ENCODE peak calls at places on chromosomes 6 and 20, in five cellular contexts. One of them, this sample, is unnamed.

GRCh38 chr20:25226433-25227316 is 21.2 kb upstream of the PYGB start:
- DNase-seq in Calu3: no peak
- DNase-seq in mesendoderm: no peak
- DNase-seq in dermis microvascular lymphatic vessel endothelial cell: no peak
- DNase-seq in effector memory CD8-positive, alpha-beta T cell: no peak
- DNase-seq in this sample: no peak

GRCh38 chr20:32777177-32777956 is 15.2 kb downstream of the DNMT3B start:
- DNase-seq in mesendoderm: no peak
- DNase-seq in dermis microvascular lymphatic vessel endothelial cell: no peak
- DNase-seq in Calu3: peak
- DNase-seq in effector memory CD8-positive, alpha-beta T cell: no peak
- DNase-seq in this sample: no peak

GRCh38 chr6:166143011-166143410 is 24.6 kb downstream of the TBXT start:
- DNase-seq in dermis microvascular lymphatic vessel endothelial cell: peak
- DNase-seq in Calu3: peak
- DNase-seq in effector memory CD8-positive, alpha-beta T cell: no peak
- DNase-seq in mesendoderm: no peak
- DNase-seq in this sample: no peak

GRCh38 chr6:70059047-70059719 is 192.8 kb downstream of the COL19A1 start:
- DNase-seq in dermis microvascular lymphatic vessel endothelial cell: no peak
- DNase-seq in mesendoderm: no peak
- DNase-seq in effector memory CD8-positive, alpha-beta T cell: no peak
- DNase-seq in Calu3: no peak
- DNase-seq in this sample: no peak

GRCh38 chr20:46487628-46488027 is 25.7 kb downstream of the ZNF334 start:
- DNase-seq in effector memory CD8-positive, alpha-beta T cell: no peak
- DNase-seq in mesendoderm: no peak
- DNase-seq in Calu3: no peak
- DNase-seq in dermis microvascular lymphatic vessel endothelial cell: no peak
- DNase-seq in this sample: no peak

GRCh38 chr20:19944772-19945459 is 72.2 kb upstream of the NAA20 start:
- DNase-seq in Calu3: no peak
- DNase-seq in mesendoderm: no peak
- DNase-seq in dermis microvascular lymphatic vessel endothelial cell: no peak
- DNase-seq in effector memory CD8-positive, alpha-beta T cell: no peak
- DNase-seq in this sample: no peak

GRCh38 chr6:91812596-91813274 is 1225.9 kb upstream of the MAP3K7 start:
- DNase-seq in Calu3: peak
- DNase-seq in effector memory CD8-positive, alpha-beta T cell: no peak
- DNase-seq in dermis microvascular lymphatic vessel endothelial cell: no peak
- DNase-seq in mesendoderm: no peak
- DNase-seq in this sample: no peak

GRCh38 chr20:32556312-32557184 is 28.6 kb downstream of the NOL4L start:
- DNase-seq in mesendoderm: no peak
- DNase-seq in dermis microvascular lymphatic vessel endothelial cell: no peak
- DNase-seq in effector memory CD8-positive, alpha-beta T cell: no peak
- DNase-seq in Calu3: no peak
- DNase-seq in this sample: no peak

GRCh38 chr20:36975085-36975829 is 23.7 kb upstream of the SAMHD1 start:
- DNase-seq in effector memory CD8-positive, alpha-beta T cell: peak
- DNase-seq in Calu3: no peak
- DNase-seq in dermis microvascular lymphatic vessel endothelial cell: peak
- DNase-seq in mesendoderm: no peak
- DNase-seq in this sample: no peak

GRCh38 chr6:8710668-8711431 is 275.5 kb upstream of the SLC35B3 start:
- DNase-seq in effector memory CD8-positive, alpha-beta T cell: no peak
- DNase-seq in Calu3: no peak
- DNase-seq in dermis microvascular lymphatic vessel endothelial cell: no peak
- DNase-seq in mesendoderm: no peak
- DNase-seq in this sample: no peak

GRCh38 chr6:14135865-14136539 is 18.4 kb downstream of the CD83 start:
- DNase-seq in mesendoderm: no peak
- DNase-seq in Calu3: no peak
- DNase-seq in dermis microvascular lymphatic vessel endothelial cell: no peak
- DNase-seq in effector memory CD8-positive, alpha-beta T cell: no peak
- DNase-seq in this sample: no peak

GRCh38 chr6:13725570-13725969 is 13.9 kb upstream of the RANBP9 start:
- DNase-seq in dermis microvascular lymphatic vessel endothelial cell: no peak
- DNase-seq in Calu3: peak
- DNase-seq in effector memory CD8-positive, alpha-beta T cell: peak
- DNase-seq in mesendoderm: no peak
- DNase-seq in this sample: peak

GRCh38 chr6:14313220-14313619 is 195.6 kb downstream of the CD83 start:
- DNase-seq in effector memory CD8-positive, alpha-beta T cell: no peak
- DNase-seq in mesendoderm: no peak
- DNase-seq in dermis microvascular lymphatic vessel endothelial cell: no peak
- DNase-seq in Calu3: no peak
- DNase-seq in this sample: no peak

GRCh38 chr6:17281497-17282481 is 628 bp downstream of the RBM24 start:
- DNase-seq in mesendoderm: peak
- DNase-seq in dermis microvascular lymphatic vessel endothelial cell: no peak
- DNase-seq in effector memory CD8-positive, alpha-beta T cell: no peak
- DNase-seq in Calu3: no peak
- DNase-seq in this sample: peak

GRCh38 chr6:130132286-130132701 is 90.5 kb downstream of the SAMD3 start:
- DNase-seq in mesendoderm: no peak
- DNase-seq in dermis microvascular lymphatic vessel endothelial cell: no peak
- DNase-seq in effector memory CD8-positive, alpha-beta T cell: peak
- DNase-seq in Calu3: no peak
- DNase-seq in this sample: no peak

GRCh38 chr6:23174781-23175361 is 605.5 kb downstream of the HDGFL1 start:
- DNase-seq in mesendoderm: no peak
- DNase-seq in dermis microvascular lymphatic vessel endothelial cell: no peak
- DNase-seq in Calu3: no peak
- DNase-seq in effector memory CD8-positive, alpha-beta T cell: no peak
- DNase-seq in this sample: peak

GRCh38 chr20:62952373-62953166 is at the start of gene SLC17A9:
- DNase-seq in mesendoderm: peak
- DNase-seq in dermis microvascular lymphatic vessel endothelial cell: peak
- DNase-seq in Calu3: peak
- DNase-seq in effector memory CD8-positive, alpha-beta T cell: peak
- DNase-seq in this sample: no peak

GRCh38 chr20:47620808-47621805 is 119.4 kb downstream of the NCOA3 start:
- DNase-seq in dermis microvascular lymphatic vessel endothelial cell: peak
- DNase-seq in Calu3: peak
- DNase-seq in effector memory CD8-positive, alpha-beta T cell: peak
- DNase-seq in mesendoderm: peak
- DNase-seq in this sample: peak

GRCh38 chr6:110430236-110430635 is 14.9 kb upstream of the DDO start:
- DNase-seq in Calu3: no peak
- DNase-seq in dermis microvascular lymphatic vessel endothelial cell: no peak
- DNase-seq in mesendoderm: no peak
- DNase-seq in effector memory CD8-positive, alpha-beta T cell: no peak
- DNase-seq in this sample: no peak

GRCh38 chr6:98416027-98416426 is 418.3 kb upstream of the POU3F2 start:
- DNase-seq in Calu3: no peak
- DNase-seq in effector memory CD8-positive, alpha-beta T cell: no peak
- DNase-seq in mesendoderm: no peak
- DNase-seq in dermis microvascular lymphatic vessel endothelial cell: no peak
- DNase-seq in this sample: no peak

GRCh38 chr6:160069050-160069454 is 52.6 kb upstream of the SLC22A1 start:
- DNase-seq in Calu3: no peak
- DNase-seq in effector memory CD8-positive, alpha-beta T cell: peak
- DNase-seq in dermis microvascular lymphatic vessel endothelial cell: no peak
- DNase-seq in mesendoderm: no peak
- DNase-seq in this sample: no peak

GRCh38 chr6:169794317-169795055 is 43.1 kb downstream of the ERMARD start:
- DNase-seq in Calu3: no peak
- DNase-seq in dermis microvascular lymphatic vessel endothelial cell: no peak
- DNase-seq in mesendoderm: no peak
- DNase-seq in effector memory CD8-positive, alpha-beta T cell: no peak
- DNase-seq in this sample: no peak

GRCh38 chr6:154981071-154981373 is 14.1 kb upstream of the TIAM2 start:
- DNase-seq in mesendoderm: no peak
- DNase-seq in dermis microvascular lymphatic vessel endothelial cell: no peak
- DNase-seq in Calu3: peak
- DNase-seq in effector memory CD8-positive, alpha-beta T cell: no peak
- DNase-seq in this sample: no peak

GRCh38 chr6:73180076-73180717 is 45.1 kb downstream of the KHDC1L start:
- DNase-seq in Calu3: no peak
- DNase-seq in dermis microvascular lymphatic vessel endothelial cell: no peak
- DNase-seq in mesendoderm: no peak
- DNase-seq in effector memory CD8-positive, alpha-beta T cell: no peak
- DNase-seq in this sample: no peak

GRCh38 chr6:107616776-107617175 is 126.9 kb downstream of the SOBP start:
- DNase-seq in dermis microvascular lymphatic vessel endothelial cell: no peak
- DNase-seq in mesendoderm: no peak
- DNase-seq in Calu3: no peak
- DNase-seq in effector memory CD8-positive, alpha-beta T cell: no peak
- DNase-seq in this sample: peak

GRCh38 chr20:44803383-44803941 is 6.9 kb downstream of the RIMS4 start:
- DNase-seq in effector memory CD8-positive, alpha-beta T cell: no peak
- DNase-seq in Calu3: no peak
- DNase-seq in dermis microvascular lymphatic vessel endothelial cell: no peak
- DNase-seq in mesendoderm: no peak
- DNase-seq in this sample: no peak

GRCh38 chr6:40036186-40036585 is 101.9 kb upstream of the MOCS1 start:
- DNase-seq in effector memory CD8-positive, alpha-beta T cell: no peak
- DNase-seq in dermis microvascular lymphatic vessel endothelial cell: no peak
- DNase-seq in Calu3: no peak
- DNase-seq in mesendoderm: peak
- DNase-seq in this sample: no peak

GRCh38 chr6:551405-551804 is 105.5 kb downstream of the HUS1B start:
- DNase-seq in effector memory CD8-positive, alpha-beta T cell: no peak
- DNase-seq in Calu3: no peak
- DNase-seq in dermis microvascular lymphatic vessel endothelial cell: no peak
- DNase-seq in mesendoderm: peak
- DNase-seq in this sample: no peak

GRCh38 chr20:19073584-19074198 is 138.8 kb upstream of the SLC24A3 start:
- DNase-seq in mesendoderm: peak
- DNase-seq in dermis microvascular lymphatic vessel endothelial cell: no peak
- DNase-seq in effector memory CD8-positive, alpha-beta T cell: no peak
- DNase-seq in Calu3: no peak
- DNase-seq in this sample: no peak

GRCh38 chr6:12572884-12573824 is 143.4 kb upstream of the PHACTR1 start:
- DNase-seq in mesendoderm: peak
- DNase-seq in dermis microvascular lymphatic vessel endothelial cell: peak
- DNase-seq in effector memory CD8-positive, alpha-beta T cell: no peak
- DNase-seq in Calu3: peak
- DNase-seq in this sample: peak

GRCh38 chr6:146931214-146931613 is 273.0 kb upstream of the STXBP5 start:
- DNase-seq in mesendoderm: no peak
- DNase-seq in dermis microvascular lymphatic vessel endothelial cell: no peak
- DNase-seq in effector memory CD8-positive, alpha-beta T cell: no peak
- DNase-seq in Calu3: no peak
- DNase-seq in this sample: no peak

GRCh38 chr6:134921980-134922313 is 28.0 kb downstream of the ALDH8A1 start:
- DNase-seq in dermis microvascular lymphatic vessel endothelial cell: no peak
- DNase-seq in effector memory CD8-positive, alpha-beta T cell: no peak
- DNase-seq in mesendoderm: no peak
- DNase-seq in Calu3: no peak
- DNase-seq in this sample: no peak

GRCh38 chr6:138246650-138247440 is 28.6 kb upstream of the PBOV1 start:
- DNase-seq in dermis microvascular lymphatic vessel endothelial cell: no peak
- DNase-seq in Calu3: no peak
- DNase-seq in effector memory CD8-positive, alpha-beta T cell: no peak
- DNase-seq in mesendoderm: no peak
- DNase-seq in this sample: no peak

GRCh38 chr20:62430871-62431447 is 3.6 kb upstream of the RBBP8NL start:
- DNase-seq in dermis microvascular lymphatic vessel endothelial cell: no peak
- DNase-seq in mesendoderm: no peak
- DNase-seq in effector memory CD8-positive, alpha-beta T cell: no peak
- DNase-seq in Calu3: no peak
- DNase-seq in this sample: no peak

GRCh38 chr6:138087549-138087948 is 19.7 kb downstream of the PERP start:
- DNase-seq in effector memory CD8-positive, alpha-beta T cell: no peak
- DNase-seq in dermis microvascular lymphatic vessel endothelial cell: no peak
- DNase-seq in Calu3: peak
- DNase-seq in mesendoderm: peak
- DNase-seq in this sample: peak

GRCh38 chr6:53484409-53485280 is 60.3 kb downstream of the GCLC start:
- DNase-seq in dermis microvascular lymphatic vessel endothelial cell: peak
- DNase-seq in mesendoderm: peak
- DNase-seq in Calu3: peak
- DNase-seq in effector memory CD8-positive, alpha-beta T cell: peak
- DNase-seq in this sample: peak

GRCh38 chr20:33589059-33589458 is 73.1 kb upstream of the C20orf144 start:
- DNase-seq in effector memory CD8-positive, alpha-beta T cell: no peak
- DNase-seq in dermis microvascular lymphatic vessel endothelial cell: no peak
- DNase-seq in Calu3: no peak
- DNase-seq in mesendoderm: no peak
- DNase-seq in this sample: no peak

GRCh38 chr6:169970306-169970988 is 219.0 kb downstream of the ERMARD start:
- DNase-seq in Calu3: no peak
- DNase-seq in effector memory CD8-positive, alpha-beta T cell: no peak
- DNase-seq in dermis microvascular lymphatic vessel endothelial cell: no peak
- DNase-seq in mesendoderm: peak
- DNase-seq in this sample: no peak

GRCh38 chr20:51583499-51583898 is 41.0 kb upstream of the NFATC2 start:
- DNase-seq in dermis microvascular lymphatic vessel endothelial cell: no peak
- DNase-seq in mesendoderm: no peak
- DNase-seq in effector memory CD8-positive, alpha-beta T cell: no peak
- DNase-seq in Calu3: no peak
- DNase-seq in this sample: no peak